ENCODE peak calls at places on chromosomes 13 and 19, in eight cellular contexts. A is GM12892, Y is breast epithelium, O is GM23338, B is sigmoid colon, Q is suprapubic skin, C is HL-60, P is transverse colon. S is an unnamed sample.
A peak's percentile ranks its signal among the peaks of the same experiment; 100 is the strongest.

GRCh38 chr13:107231941-107232340 is 664.0 kb upstream of the ARGLU1 start:
- DNase-seq in Y (no peak), A (no peak), B (no peak), Q (no peak), P (no peak), C (no peak), O (no peak), S (no peak)

GRCh38 chr13:113116871-113117271 is 5.7 kb upstream of the F10 start:
- DNase-seq in A (no peak), Q (peak; percentile 30), B (no peak), Y (no peak), O (no peak), P (no peak), C (no peak), S (peak; percentile 9)

GRCh38 chr19:39845621-39846175 is 481 bp downstream of the FBL start:
- DNase-seq in B (no peak), A (no peak), C (no peak), O (peak; percentile 62), Y (no peak), Q (no peak), P (no peak), S (no peak)

GRCh38 chr19:55305491-55305890 is 19.6 kb downstream of the TMEM150B start:
- DNase-seq in B (no peak), P (no peak), C (no peak), A (peak; percentile 56), O (peak; percentile 88), Q (no peak), Y (no peak), S (peak; percentile 39)

GRCh38 chr13:114068723-114069322 is 63.6 kb downstream of the RASA3 start:
- DNase-seq in Q (peak; percentile 77), O (no peak), A (no peak), B (peak; percentile 80), C (peak; percentile 75), P (peak; percentile 14), Y (peak; percentile 41), S (no peak)

GRCh38 chr13:35927554-35927953 is 203.6 kb downstream of the DCLK1 start:
- DNase-seq in A (no peak), C (no peak), O (no peak), Q (no peak), P (no peak), Y (no peak), B (peak; percentile 77), S (no peak)

GRCh38 chr19:4573682-4574081 is 14.2 kb upstream of the SEMA6B start:
- DNase-seq in B (no peak), Y (no peak), O (no peak), Q (no peak), A (no peak), C (no peak), P (no peak), S (no peak)

GRCh38 chr19:53102701-53103140 is 501 bp downstream of the ZNF160 start:
- DNase-seq in O (peak; percentile 55), Q (peak; percentile 71), A (peak; percentile 33), B (peak; percentile 68), Y (no peak), C (peak; percentile 30), P (peak; percentile 19), S (peak; percentile 29)

GRCh38 chr13:108083056-108083455 is 132.3 kb downstream of the LIG4 start:
- DNase-seq in O (peak; percentile 7), P (no peak), Q (no peak), Y (no peak), A (no peak), C (no peak), B (no peak), S (no peak)

GRCh38 chr19:11191273-11191755 is 6.0 kb downstream of the KANK2 start:
- DNase-seq in O (peak; percentile 42), C (no peak), A (no peak), P (peak; percentile 50), Y (no peak), B (peak; percentile 91), Q (peak; percentile 86), S (peak; percentile 36)

GRCh38 chr13:51801631-51802099 is 2.3 kb downstream of the DHRS12 start:
- DNase-seq in Y (peak; percentile 84), O (no peak), A (no peak), P (peak; percentile 87), Q (peak; percentile 87), C (no peak), B (peak; percentile 92), S (peak; percentile 92)

DNA sequence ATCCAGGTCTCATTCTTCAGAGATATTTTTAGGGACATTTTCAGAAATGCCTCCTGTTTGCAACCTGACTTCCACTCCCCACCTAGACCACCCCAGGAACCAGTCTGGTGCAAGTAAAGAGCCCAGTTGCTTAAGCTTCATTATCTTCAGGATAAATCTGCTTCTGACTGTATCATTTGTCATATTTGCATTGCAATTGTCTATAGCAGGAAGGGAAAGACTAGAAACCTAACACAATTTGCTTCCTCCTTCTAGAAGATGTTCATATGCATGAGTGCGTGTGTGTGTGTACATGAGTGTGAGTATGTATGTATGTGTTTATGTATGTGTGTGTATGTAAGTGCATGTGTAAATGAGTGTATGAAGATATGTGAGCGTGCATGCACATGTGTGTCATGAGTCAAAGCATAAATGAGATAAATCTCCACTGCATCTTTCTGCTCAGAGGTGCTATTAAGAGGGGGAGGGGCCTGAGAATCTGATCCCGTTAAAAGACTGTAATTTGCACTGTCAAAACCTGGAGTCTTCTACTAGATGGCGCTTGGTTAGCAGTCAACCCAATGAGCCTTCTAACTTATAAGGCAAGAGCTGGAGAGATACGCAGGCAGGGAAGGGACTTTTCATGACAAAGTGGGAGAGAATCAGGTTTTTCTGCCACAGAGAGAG is 178.8 kb upstream of the KL start:
- DNase-seq in P (no peak), Y (no peak), A (no peak), B (no peak), O (no peak), Q (no peak), C (no peak), S (no peak)
- TF ChIP-seq POLR2AphosphoS5 in P (no peak), Y (no peak), A (no peak), B (no peak), O (no peak), Q (no peak), C (no peak), S (no peak)

DNA sequence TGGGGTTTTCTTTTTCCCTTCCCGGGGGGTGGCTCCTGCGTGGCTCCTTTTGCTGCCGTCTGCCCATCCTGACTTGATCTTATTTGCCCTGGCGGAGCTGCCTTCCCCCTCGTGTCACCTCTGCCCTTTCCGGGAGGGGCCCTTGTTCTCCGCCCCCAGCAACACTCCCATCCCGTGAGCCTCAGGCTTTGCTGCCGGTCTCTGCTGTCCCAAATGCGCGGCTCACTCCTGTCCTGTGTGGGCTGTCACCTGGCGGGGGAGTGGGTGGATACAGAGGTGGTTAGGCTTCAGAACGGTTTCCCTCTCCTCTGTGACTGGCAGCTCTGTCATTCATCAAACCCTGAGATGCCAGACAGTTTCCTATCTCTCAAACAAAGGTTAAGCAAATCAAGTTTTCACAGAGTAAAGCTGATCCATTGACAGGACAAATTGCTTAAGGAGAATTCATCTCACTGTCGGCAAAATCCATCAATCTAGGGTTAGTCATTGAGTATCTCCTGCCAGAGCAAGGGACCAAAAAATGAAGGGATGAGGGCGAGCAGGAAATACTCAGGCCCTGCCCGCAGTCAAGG is 84.0 kb downstream of the ANKRD10 start:
- DNase-seq in B (no peak), O (no peak), Y (no peak), P (no peak), Q (no peak), C (no peak), A (no peak), S (no peak)
- TF ChIP-seq POLR2AphosphoS5 in B (no peak), O (no peak), Y (no peak), P (no peak), Q (no peak), C (no peak), A (no peak), S (no peak)

GRCh38 chr13:30145709-30146367 is 161.5 kb downstream of the KATNAL1 start:
- DNase-seq in O (no peak), Q (no peak), P (no peak), B (no peak), Y (no peak), A (no peak), C (no peak), S (no peak)

GRCh38 chr13:30141773-30142501 is 165.4 kb downstream of the KATNAL1 start:
- DNase-seq in A (no peak), P (no peak), Y (no peak), Q (no peak), O (no peak), B (no peak), C (no peak), S (no peak)

GRCh38 chr13:30143671-30144400 is 163.5 kb downstream of the KATNAL1 start:
- DNase-seq in P (no peak), O (no peak), Y (no peak), A (no peak), B (no peak), Q (peak; percentile 45), C (peak; percentile 6), S (no peak)

GRCh38 chr13:30140973-30141372 is 166.4 kb downstream of the KATNAL1 start:
- DNase-seq in B (no peak), C (no peak), Q (no peak), Y (no peak), P (no peak), O (no peak), A (no peak), S (no peak)

GRCh38 chr13:30142502-30143211 is 164.7 kb downstream of the KATNAL1 start:
- DNase-seq in Q (peak; percentile 84), P (peak; percentile 34), C (no peak), B (peak; percentile 88), O (peak; percentile 28), A (no peak), Y (peak; percentile 65), S (no peak)
- TF ChIP-seq POLR2AphosphoS5 in Q (no peak), P (no peak), C (no peak), B (no peak), O (no peak), A (no peak), Y (peak; percentile 65), S (no peak)

GRCh38 chr13:100738176-100738855 is 63.7 kb upstream of the TMTC4 start:
- DNase-seq in P (no peak), A (no peak), O (no peak), Y (no peak), Q (no peak), C (no peak), B (no peak), S (no peak)

GRCh38 chr13:100735494-100735893 is 60.9 kb upstream of the TMTC4 start:
- DNase-seq in B (no peak), P (no peak), C (no peak), Q (no peak), O (no peak), Y (no peak), A (no peak), S (no peak)

GRCh38 chr13:100733261-100733660 is 58.7 kb upstream of the TMTC4 start:
- DNase-seq in Q (no peak), A (no peak), O (no peak), C (no peak), B (no peak), P (no peak), Y (no peak), S (no peak)

GRCh38 chr13:100734194-100734720 is 59.7 kb upstream of the TMTC4 start:
- DNase-seq in A (no peak), Q (no peak), O (no peak), C (no peak), P (no peak), Y (no peak), B (no peak), S (no peak)
- TF ChIP-seq POLR2AphosphoS5 in A (no peak), Q (no peak), O (no peak), C (no peak), P (no peak), Y (no peak), B (no peak), S (no peak)